ENCODE peak calls at places on chromosomes 7 and 10, in six cellular contexts. One of them, this sample, is unnamed.

GRCh38 chr10:78812571-78813318 is 256.0 kb upstream of the ZMIZ1 start:
- DNase-seq in tibial artery: no peak
- DNase-seq in HFFc6: no peak
- DNase-seq in lung: no peak
- DNase-seq in GM13977: no peak
- DNase-seq in adrenal gland: no peak
- DNase-seq in this sample: no peak

GRCh38 chr7:155874010-155874409 is 61.7 kb upstream of the SHH start:
- DNase-seq in lung: no peak
- DNase-seq in adrenal gland: no peak
- DNase-seq in GM13977: no peak
- DNase-seq in HFFc6: no peak
- DNase-seq in tibial artery: no peak
- DNase-seq in this sample: no peak

GRCh38 chr7:101669307-101669706 is 40.2 kb upstream of the MYL10 start:
- DNase-seq in tibial artery: no peak
- DNase-seq in HFFc6: no peak
- DNase-seq in adrenal gland: no peak
- DNase-seq in lung: no peak
- DNase-seq in GM13977: no peak
- DNase-seq in this sample: no peak

GRCh38 chr7:75534727-75535307 is 42.7 kb downstream of the SPDYE5 start:
- DNase-seq in tibial artery: no peak
- DNase-seq in HFFc6: peak
- DNase-seq in adrenal gland: no peak
- DNase-seq in lung: no peak
- DNase-seq in GM13977: peak
- DNase-seq in this sample: no peak

GRCh38 chr10:103067484-103067883 is 125.6 kb downstream of the NT5C2 start:
- DNase-seq in GM13977: no peak
- DNase-seq in HFFc6: no peak
- DNase-seq in adrenal gland: no peak
- DNase-seq in lung: no peak
- DNase-seq in tibial artery: no peak
- DNase-seq in this sample: no peak

GRCh38 chr10:47046321-47047126 is 135.3 kb downstream of the PTPN20 start:
- DNase-seq in lung: no peak
- DNase-seq in adrenal gland: peak
- DNase-seq in HFFc6: no peak
- DNase-seq in GM13977: no peak
- DNase-seq in tibial artery: no peak
- DNase-seq in this sample: peak

GRCh38 chr10:69893271-69893900 is 91.7 kb downstream of the COL13A1 start:
- DNase-seq in lung: no peak
- DNase-seq in GM13977: no peak
- DNase-seq in tibial artery: no peak
- DNase-seq in adrenal gland: no peak
- DNase-seq in HFFc6: no peak
- DNase-seq in this sample: no peak

GRCh38 chr10:44973323-44974081 is 5.1 kb downstream of the DEPP1 start:
- DNase-seq in lung: no peak
- DNase-seq in GM13977: peak
- DNase-seq in tibial artery: no peak
- DNase-seq in HFFc6: no peak
- DNase-seq in adrenal gland: no peak
- DNase-seq in this sample: no peak

GRCh38 chr7:1897076-1897860 is 227.2 kb downstream of the ELFN1 start:
- DNase-seq in adrenal gland: no peak
- DNase-seq in lung: no peak
- DNase-seq in tibial artery: no peak
- DNase-seq in HFFc6: no peak
- DNase-seq in GM13977: no peak
- DNase-seq in this sample: no peak

GRCh38 chr7:111953611-111954010 is 252.6 kb downstream of the DOCK4 start:
- DNase-seq in lung: no peak
- DNase-seq in tibial artery: no peak
- DNase-seq in adrenal gland: no peak
- DNase-seq in GM13977: no peak
- DNase-seq in HFFc6: peak
- DNase-seq in this sample: no peak

GRCh38 chr7:138773817-138774216 is 24.0 kb upstream of the TMEM213 start:
- DNase-seq in lung: no peak
- DNase-seq in HFFc6: no peak
- DNase-seq in tibial artery: no peak
- DNase-seq in GM13977: no peak
- DNase-seq in adrenal gland: no peak
- DNase-seq in this sample: peak

GRCh38 chr10:51602326-51602725 is 97.1 kb downstream of the CSTF2T start:
- DNase-seq in lung: no peak
- DNase-seq in tibial artery: no peak
- DNase-seq in HFFc6: peak
- DNase-seq in adrenal gland: peak
- DNase-seq in GM13977: no peak
- DNase-seq in this sample: no peak

GRCh38 chr10:102504179-102504975 is 605 bp downstream of the SUFU start:
- DNase-seq in adrenal gland: peak
- DNase-seq in tibial artery: peak
- DNase-seq in GM13977: no peak
- DNase-seq in HFFc6: no peak
- DNase-seq in lung: peak
- DNase-seq in this sample: peak

GRCh38 chr7:19024261-19024660 is 93.2 kb downstream of the TWIST1 start:
- DNase-seq in tibial artery: no peak
- DNase-seq in lung: no peak
- DNase-seq in adrenal gland: no peak
- DNase-seq in HFFc6: peak
- DNase-seq in GM13977: no peak
- DNase-seq in this sample: no peak

GRCh38 chr10:15897282-15897681 is 37.0 kb upstream of the MINDY3 start:
- DNase-seq in HFFc6: peak
- DNase-seq in GM13977: no peak
- DNase-seq in lung: no peak
- DNase-seq in tibial artery: no peak
- DNase-seq in adrenal gland: no peak
- DNase-seq in this sample: no peak

GRCh38 chr7:39592586-39592985 is 26.4 kb downstream of the YAE1 start:
- DNase-seq in HFFc6: peak
- DNase-seq in lung: no peak
- DNase-seq in GM13977: no peak
- DNase-seq in adrenal gland: no peak
- DNase-seq in tibial artery: no peak
- DNase-seq in this sample: no peak

GRCh38 chr7:88361357-88361756 is 54.7 kb upstream of the STEAP4 start:
- DNase-seq in GM13977: no peak
- DNase-seq in tibial artery: no peak
- DNase-seq in HFFc6: no peak
- DNase-seq in adrenal gland: no peak
- DNase-seq in lung: no peak
- DNase-seq in this sample: no peak

GRCh38 chr7:136528329-136528728 is 340.1 kb upstream of the CHRM2 start:
- DNase-seq in tibial artery: no peak
- DNase-seq in GM13977: no peak
- DNase-seq in HFFc6: peak
- DNase-seq in lung: no peak
- DNase-seq in adrenal gland: no peak
- DNase-seq in this sample: no peak

GRCh38 chr7:98133621-98134266 is 27.1 kb downstream of the LMTK2 start:
- DNase-seq in tibial artery: no peak
- DNase-seq in adrenal gland: no peak
- DNase-seq in GM13977: no peak
- DNase-seq in HFFc6: peak
- DNase-seq in lung: no peak
- DNase-seq in this sample: no peak

GRCh38 chr7:7732566-7733290 is 14.3 kb upstream of the RPA3 start:
- DNase-seq in adrenal gland: no peak
- DNase-seq in tibial artery: no peak
- DNase-seq in HFFc6: peak
- DNase-seq in lung: no peak
- DNase-seq in GM13977: no peak
- DNase-seq in this sample: no peak

GRCh38 chr10:49744924-49745605 is 17.1 kb downstream of the OGDHL start:
- DNase-seq in adrenal gland: peak
- DNase-seq in HFFc6: no peak
- DNase-seq in tibial artery: no peak
- DNase-seq in lung: no peak
- DNase-seq in GM13977: no peak
- DNase-seq in this sample: peak

GRCh38 chr10:71241114-71241898 is 28.9 kb downstream of the UNC5B start:
- DNase-seq in tibial artery: no peak
- DNase-seq in GM13977: no peak
- DNase-seq in adrenal gland: peak
- DNase-seq in HFFc6: peak
- DNase-seq in lung: no peak
- DNase-seq in this sample: no peak

GRCh38 chr7:538764-539685 is 19.4 kb upstream of the PDGFA start:
- DNase-seq in GM13977: no peak
- DNase-seq in HFFc6: no peak
- DNase-seq in tibial artery: no peak
- DNase-seq in adrenal gland: no peak
- DNase-seq in lung: no peak
- DNase-seq in this sample: no peak

GRCh38 chr10:97921581-97922377 is 72.1 kb downstream of the GOLGA7B start:
- DNase-seq in tibial artery: no peak
- DNase-seq in HFFc6: no peak
- DNase-seq in GM13977: no peak
- DNase-seq in adrenal gland: no peak
- DNase-seq in lung: no peak
- DNase-seq in this sample: no peak

GRCh38 chr10:77333610-77334340 is 303.8 kb downstream of the KCNMA1 start:
- DNase-seq in HFFc6: no peak
- DNase-seq in lung: no peak
- DNase-seq in adrenal gland: no peak
- DNase-seq in GM13977: no peak
- DNase-seq in tibial artery: no peak
- DNase-seq in this sample: no peak

GRCh38 chr10:86078639-86079035 is 288.0 kb downstream of the GRID1 start:
- DNase-seq in adrenal gland: no peak
- DNase-seq in HFFc6: no peak
- DNase-seq in tibial artery: no peak
- DNase-seq in lung: no peak
- DNase-seq in GM13977: no peak
- DNase-seq in this sample: peak

GRCh38 chr10:13472359-13472758 is 56.5 kb downstream of the BEND7 start:
- DNase-seq in HFFc6: no peak
- DNase-seq in tibial artery: no peak
- DNase-seq in GM13977: no peak
- DNase-seq in lung: no peak
- DNase-seq in adrenal gland: no peak
- DNase-seq in this sample: no peak

GRCh38 chr10:13473986-13474385 is 54.8 kb downstream of the BEND7 start:
- DNase-seq in lung: no peak
- DNase-seq in GM13977: no peak
- DNase-seq in HFFc6: no peak
- DNase-seq in tibial artery: no peak
- DNase-seq in adrenal gland: no peak
- DNase-seq in this sample: no peak

GRCh38 chr10:13475124-13475523 is 53.7 kb downstream of the BEND7 start:
- DNase-seq in adrenal gland: no peak
- DNase-seq in tibial artery: no peak
- DNase-seq in HFFc6: no peak
- DNase-seq in GM13977: no peak
- DNase-seq in lung: no peak
- DNase-seq in this sample: no peak

DNA sequence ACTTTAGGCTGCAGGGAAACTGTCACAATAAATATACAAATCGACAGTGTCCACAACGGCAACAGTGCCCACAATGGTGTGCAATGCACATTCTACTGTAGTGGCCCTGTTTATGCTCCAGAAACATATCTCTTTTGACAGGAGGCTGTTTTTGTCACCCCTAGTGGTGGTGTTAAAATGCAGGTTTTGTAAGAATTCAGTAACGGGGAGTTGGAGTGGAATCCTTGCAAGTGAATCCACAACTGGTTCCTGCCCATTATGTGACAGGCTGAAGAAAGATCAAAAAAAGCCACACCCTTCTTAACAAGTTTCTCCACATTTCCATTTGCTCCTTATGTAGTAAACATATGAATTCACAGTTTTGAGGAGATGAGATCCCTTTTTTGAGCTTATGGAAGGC is 58.5 kb downstream of the BEND7 start:
- DNase-seq in GM13977: no peak
- DNase-seq in adrenal gland: no peak
- DNase-seq in HFFc6: no peak
- DNase-seq in lung: no peak
- DNase-seq in tibial artery: no peak
- DNase-seq in this sample: no peak
- TF ChIP-seq CTCF in GM13977: peak
- TF ChIP-seq CTCF in adrenal gland: no peak
- TF ChIP-seq CTCF in HFFc6: peak
- TF ChIP-seq CTCF in lung: no peak
- TF ChIP-seq CTCF in tibial artery: no peak
- TF ChIP-seq CTCF in this sample: no peak

GRCh38 chr7:127907110-127907509 is 124.1 kb downstream of the LRRC4 start:
- DNase-seq in GM13977: no peak
- DNase-seq in tibial artery: no peak
- DNase-seq in adrenal gland: no peak
- DNase-seq in HFFc6: no peak
- DNase-seq in lung: no peak
- DNase-seq in this sample: no peak

GRCh38 chr7:127911968-127912511 is 119.2 kb downstream of the LRRC4 start:
- DNase-seq in HFFc6: no peak
- DNase-seq in lung: no peak
- DNase-seq in tibial artery: no peak
- DNase-seq in GM13977: peak
- DNase-seq in adrenal gland: no peak
- DNase-seq in this sample: no peak

GRCh38 chr7:127908430-127909258 is 122.6 kb downstream of the LRRC4 start:
- DNase-seq in GM13977: no peak
- DNase-seq in tibial artery: no peak
- DNase-seq in lung: no peak
- DNase-seq in HFFc6: no peak
- DNase-seq in adrenal gland: no peak
- DNase-seq in this sample: no peak

GRCh38 chr7:127907638-127908040 is 123.6 kb downstream of the LRRC4 start:
- DNase-seq in adrenal gland: no peak
- DNase-seq in tibial artery: no peak
- DNase-seq in HFFc6: peak
- DNase-seq in GM13977: no peak
- DNase-seq in lung: no peak
- DNase-seq in this sample: no peak

GRCh38 chr7:127909424-127910152 is 121.6 kb downstream of the LRRC4 start:
- DNase-seq in adrenal gland: no peak
- DNase-seq in HFFc6: no peak
- DNase-seq in lung: no peak
- DNase-seq in GM13977: no peak
- DNase-seq in tibial artery: no peak
- DNase-seq in this sample: no peak
- TF ChIP-seq CTCF in adrenal gland: no peak
- TF ChIP-seq CTCF in HFFc6: no peak
- TF ChIP-seq CTCF in lung: no peak
- TF ChIP-seq CTCF in GM13977: no peak
- TF ChIP-seq CTCF in tibial artery: no peak
- TF ChIP-seq CTCF in this sample: no peak

GRCh38 chr7:54831046-54831643 is 72.1 kb upstream of the SEC61G start:
- DNase-seq in adrenal gland: no peak
- DNase-seq in lung: no peak
- DNase-seq in GM13977: no peak
- DNase-seq in tibial artery: no peak
- DNase-seq in HFFc6: no peak
- DNase-seq in this sample: no peak
- TF ChIP-seq CTCF in adrenal gland: no peak
- TF ChIP-seq CTCF in lung: no peak
- TF ChIP-seq CTCF in GM13977: no peak
- TF ChIP-seq CTCF in tibial artery: no peak
- TF ChIP-seq CTCF in HFFc6: no peak
- TF ChIP-seq CTCF in this sample: no peak

GRCh38 chr10:122701652-122702051 is 2.0 kb upstream of the C10orf120 start:
- DNase-seq in lung: no peak
- DNase-seq in GM13977: no peak
- DNase-seq in adrenal gland: no peak
- DNase-seq in tibial artery: no peak
- DNase-seq in HFFc6: no peak
- DNase-seq in this sample: no peak
- TF ChIP-seq CTCF in lung: no peak
- TF ChIP-seq CTCF in GM13977: no peak
- TF ChIP-seq CTCF in adrenal gland: no peak
- TF ChIP-seq CTCF in tibial artery: no peak
- TF ChIP-seq CTCF in HFFc6: no peak
- TF ChIP-seq CTCF in this sample: no peak

This sample was measured in suprapubic skin.